ENCODE peak calls at places on chromosomes 16 and 17, in four cellular contexts. A is activated CD4-positive, alpha-beta T cell treated with anti-CD3 and anti-CD28 coated beads for 36 hours; I is CD8-positive, alpha-beta memory T cell; P is esophagus squamous epithelium. X is an unnamed sample.

GRCh38 chr16:67558859-67559258 is 3.5 kb upstream of the CTCF start:
- DNase-seq in P (no peak), I (no peak), A (no peak), X (no peak)

GRCh38 chr16:66408181-66409048 is 18.7 kb upstream of the BEAN1 start:
- DNase-seq in P (no peak), I (peak), A (peak), X (no peak)

GRCh38 chr17:3762922-3763776 is 37.8 kb downstream of the ITGAE start:
- DNase-seq in I (no peak), A (peak), P (no peak), X (no peak)

GRCh38 chr17:15257316-15257925 is 7.7 kb downstream of the PMP22 start:
- DNase-seq in I (peak), A (peak), P (no peak), X (no peak)

GRCh38 chr17:38912221-38912813 is 13.1 kb upstream of the LASP1NB start:
- DNase-seq in A (no peak), P (no peak), I (no peak), X (no peak)

GRCh38 chr17:82957961-82958491 is 118.2 kb upstream of the ZNF750 start:
- DNase-seq in I (no peak), P (no peak), A (no peak), X (no peak)

GRCh38 chr16:75053791-75054555 is 55.1 kb downstream of the ZNRF1 start:
- DNase-seq in A (no peak), P (no peak), I (no peak), X (no peak)

GRCh38 chr16:69890114-69890890 is 60.8 kb upstream of the CLEC18A start:
- DNase-seq in P (no peak), A (no peak), I (no peak), X (no peak)

GRCh38 chr16:54774768-54775167 is 155.9 kb upstream of the IRX5 start:
- DNase-seq in A (no peak), P (no peak), I (no peak), X (no peak)

GRCh38 chr17:1042486-1042885 is 45.6 kb downstream of the TIMM22 start:
- DNase-seq in I (no peak), P (no peak), A (no peak), X (no peak)

GRCh38 chr16:17590711-17591654 is 120.2 kb upstream of the XYLT1 start:
- DNase-seq in I (no peak), A (peak), P (no peak), X (no peak)

GRCh38 chr17:72173475-72174116 is 52.8 kb downstream of the SOX9 start:
- DNase-seq in I (no peak), A (no peak), P (no peak), X (no peak)

GRCh38 chr17:39174907-39175694 is 9.1 kb upstream of the ARL5C start:
- DNase-seq in I (peak), A (peak), P (no peak), X (no peak)

GRCh38 chr17:19354123-19354522 is 8.4 kb downstream of the B9D1 start:
- DNase-seq in I (no peak), A (no peak), P (no peak), X (no peak)

GRCh38 chr16:86618431-86619262 is 40.3 kb downstream of the FOXL1 start:
- DNase-seq in A (no peak), I (no peak), P (no peak), X (no peak)

GRCh38 chr17:50051606-50052005 is 4.3 kb upstream of the ITGA3 start:
- DNase-seq in P (no peak), I (no peak), A (peak), X (no peak)

GRCh38 chr16:79885320-79885719 is 284.8 kb upstream of the MAF start:
- DNase-seq in I (no peak), P (no peak), A (no peak), X (no peak)

GRCh38 chr16:2840914-2841313 is 10.8 kb downstream of the ZG16B start:
- DNase-seq in P (no peak), I (no peak), A (no peak), X (no peak)

GRCh38 chr16:24054649-24055560 is 201.2 kb upstream of the CACNG3 start:
- DNase-seq in P (no peak), I (no peak), A (no peak), X (no peak)

GRCh38 chr16:82732461-82732860 is 105.7 kb downstream of the CDH13 start:
- DNase-seq in I (no peak), A (no peak), P (no peak), X (no peak)

GRCh38 chr16:16169615-16170014 is 53.7 kb downstream of the ABCC6 start:
- DNase-seq in I (no peak), P (no peak), A (no peak), X (no peak)

GRCh38 chr17:29518359-29518758 is 48.5 kb downstream of the ABHD15 start:
- DNase-seq in A (no peak), P (no peak), I (no peak), X (no peak)

GRCh38 chr16:46908540-46909372 is 24.6 kb downstream of the GPT2 start:
- DNase-seq in P (no peak), A (peak), I (peak), X (no peak)

GRCh38 chr16:4115209-4115940 is 867 bp downstream of the ADCY9 start:
- DNase-seq in I (peak), P (no peak), A (peak), X (no peak)

GRCh38 chr17:34275881-34276280 is 5.9 kb downstream of the CCL7 start:
- DNase-seq in A (no peak), P (no peak), I (no peak), X (no peak)

GRCh38 chr16:2584742-2585650 is 47.2 kb downstream of the PDPK1 start:
- DNase-seq in A (peak), I (no peak), P (no peak), X (no peak)

GRCh38 chr16:84058211-84058610 is 15.6 kb upstream of the SLC38A8 start:
- DNase-seq in A (no peak), P (no peak), I (no peak), X (no peak)

GRCh38 chr17:80811181-80812105 is 180.2 kb upstream of the CHMP6 start:
- DNase-seq in A (peak), I (no peak), P (no peak), X (no peak)

GRCh38 chr17:54956802-54957201 is 11.7 kb downstream of the COX11 start:
- DNase-seq in I (no peak), P (no peak), A (no peak), X (no peak)

GRCh38 chr16:86663691-86664517 is 85.6 kb downstream of the FOXL1 start:
- DNase-seq in A (peak), I (no peak), P (no peak), X (no peak)